ENCODE peak calls at places on chromosomes 11 and 22, in eight cellular contexts. One of them, this sample, is unnamed.

GRCh38 chr11:35083181-35084061 is 55.5 kb upstream of the CD44 start:
- DNase-seq in cardiac muscle cell: no peak
- DNase-seq in brain microvascular endothelial cell: peak; percentile 99
- DNase-seq in IMR-90: peak; percentile 98
- DNase-seq in RWPE2: no peak
- DNase-seq in upper lobe of right lung: peak; percentile 70
- DNase-seq in AG04450: peak; percentile 88
- DNase-seq in CD8-positive, alpha-beta T cell: peak; percentile 69
- DNase-seq in this sample: peak; percentile 87

GRCh38 chr11:86174101-86175046 is 70.2 kb upstream of the EED start:
- DNase-seq in cardiac muscle cell: peak; percentile 36
- DNase-seq in brain microvascular endothelial cell: peak; percentile 96
- DNase-seq in IMR-90: peak; percentile 99
- DNase-seq in RWPE2: peak; percentile 93
- DNase-seq in upper lobe of right lung: no peak
- DNase-seq in AG04450: peak; percentile 92
- DNase-seq in CD8-positive, alpha-beta T cell: no peak
- DNase-seq in this sample: peak; percentile 87

GRCh38 chr11:118953265-118953664 is 2.8 kb upstream of the UPK2 start:
- DNase-seq in cardiac muscle cell: no peak
- DNase-seq in brain microvascular endothelial cell: peak; percentile 23
- DNase-seq in IMR-90: peak; percentile 18
- DNase-seq in RWPE2: no peak
- DNase-seq in upper lobe of right lung: no peak
- DNase-seq in AG04450: no peak
- DNase-seq in CD8-positive, alpha-beta T cell: no peak
- DNase-seq in this sample: no peak

GRCh38 chr11:44727373-44728084 is 767 bp downstream of the TSPAN18 start:
- DNase-seq in cardiac muscle cell: peak; percentile 93
- DNase-seq in brain microvascular endothelial cell: peak; percentile 39
- DNase-seq in IMR-90: peak; percentile 65
- DNase-seq in RWPE2: no peak
- DNase-seq in upper lobe of right lung: peak; percentile 87
- DNase-seq in AG04450: peak; percentile 26
- DNase-seq in CD8-positive, alpha-beta T cell: peak; percentile 74
- DNase-seq in this sample: peak; percentile 60

GRCh38 chr22:50506611-50507420 is 686 bp downstream of the LMF2 start:
- DNase-seq in cardiac muscle cell: no peak
- DNase-seq in brain microvascular endothelial cell: no peak
- DNase-seq in IMR-90: no peak
- DNase-seq in RWPE2: no peak
- DNase-seq in upper lobe of right lung: no peak
- DNase-seq in AG04450: no peak
- DNase-seq in CD8-positive, alpha-beta T cell: no peak
- DNase-seq in this sample: no peak

GRCh38 chr22:46428602-46429326 is 93.2 kb downstream of the TRMU start:
- DNase-seq in cardiac muscle cell: no peak
- DNase-seq in brain microvascular endothelial cell: no peak
- DNase-seq in IMR-90: no peak
- DNase-seq in RWPE2: no peak
- DNase-seq in upper lobe of right lung: no peak
- DNase-seq in AG04450: no peak
- DNase-seq in CD8-positive, alpha-beta T cell: no peak
- DNase-seq in this sample: no peak

GRCh38 chr11:32472226-32472625 is 36.9 kb upstream of the WT1 start:
- DNase-seq in cardiac muscle cell: no peak
- DNase-seq in brain microvascular endothelial cell: no peak
- DNase-seq in IMR-90: no peak
- DNase-seq in RWPE2: no peak
- DNase-seq in upper lobe of right lung: no peak
- DNase-seq in AG04450: no peak
- DNase-seq in CD8-positive, alpha-beta T cell: no peak
- DNase-seq in this sample: no peak

GRCh38 chr11:122656073-122656630 is 630 bp downstream of the UBASH3B start:
- DNase-seq in cardiac muscle cell: peak; percentile 74
- DNase-seq in brain microvascular endothelial cell: no peak
- DNase-seq in IMR-90: peak; percentile 66
- DNase-seq in RWPE2: peak; percentile 61
- DNase-seq in upper lobe of right lung: peak; percentile 82
- DNase-seq in AG04450: no peak
- DNase-seq in CD8-positive, alpha-beta T cell: peak; percentile 49
- DNase-seq in this sample: peak; percentile 29

GRCh38 chr11:68116126-68116525 is 5.1 kb downstream of the CHKA start:
- DNase-seq in cardiac muscle cell: no peak
- DNase-seq in brain microvascular endothelial cell: no peak
- DNase-seq in IMR-90: no peak
- DNase-seq in RWPE2: no peak
- DNase-seq in upper lobe of right lung: no peak
- DNase-seq in AG04450: no peak
- DNase-seq in CD8-positive, alpha-beta T cell: no peak
- DNase-seq in this sample: no peak

GRCh38 chr11:77046060-77046501 is 11.9 kb downstream of the B3GNT6 start:
- DNase-seq in cardiac muscle cell: peak; percentile 63
- DNase-seq in brain microvascular endothelial cell: no peak
- DNase-seq in IMR-90: no peak
- DNase-seq in RWPE2: no peak
- DNase-seq in upper lobe of right lung: peak; percentile 79
- DNase-seq in AG04450: no peak
- DNase-seq in CD8-positive, alpha-beta T cell: peak; percentile 52
- DNase-seq in this sample: peak; percentile 42

GRCh38 chr11:106708348-106708747 is 309.9 kb downstream of the GUCY1A2 start:
- DNase-seq in cardiac muscle cell: no peak
- DNase-seq in brain microvascular endothelial cell: no peak
- DNase-seq in IMR-90: no peak
- DNase-seq in RWPE2: no peak
- DNase-seq in upper lobe of right lung: no peak
- DNase-seq in AG04450: no peak
- DNase-seq in CD8-positive, alpha-beta T cell: no peak
- DNase-seq in this sample: no peak

GRCh38 chr22:49095366-49095765 is 732.3 kb downstream of the BRD1 start:
- DNase-seq in cardiac muscle cell: no peak
- DNase-seq in brain microvascular endothelial cell: no peak
- DNase-seq in IMR-90: no peak
- DNase-seq in RWPE2: no peak
- DNase-seq in upper lobe of right lung: no peak
- DNase-seq in AG04450: no peak
- DNase-seq in CD8-positive, alpha-beta T cell: no peak
- DNase-seq in this sample: no peak

GRCh38 chr11:66429983-66430602 is 8.6 kb downstream of the MRPL11 start:
- DNase-seq in cardiac muscle cell: peak; percentile 94
- DNase-seq in brain microvascular endothelial cell: peak; percentile 55
- DNase-seq in IMR-90: peak; percentile 67
- DNase-seq in RWPE2: no peak
- DNase-seq in upper lobe of right lung: peak; percentile 81
- DNase-seq in AG04450: peak; percentile 41
- DNase-seq in CD8-positive, alpha-beta T cell: peak; percentile 77
- DNase-seq in this sample: peak; percentile 75

GRCh38 chr11:57237204-57237681 is at the start of gene APLNR:
- DNase-seq in cardiac muscle cell: peak; percentile 52
- DNase-seq in brain microvascular endothelial cell: no peak
- DNase-seq in IMR-90: no peak
- DNase-seq in RWPE2: no peak
- DNase-seq in upper lobe of right lung: no peak
- DNase-seq in AG04450: no peak
- DNase-seq in CD8-positive, alpha-beta T cell: no peak
- DNase-seq in this sample: no peak

GRCh38 chr11:10727259-10727851 is 23.7 kb upstream of the CTR9 start:
- DNase-seq in cardiac muscle cell: no peak
- DNase-seq in brain microvascular endothelial cell: no peak
- DNase-seq in IMR-90: peak; percentile 77
- DNase-seq in RWPE2: no peak
- DNase-seq in upper lobe of right lung: no peak
- DNase-seq in AG04450: peak; percentile 39
- DNase-seq in CD8-positive, alpha-beta T cell: no peak
- DNase-seq in this sample: no peak

GRCh38 chr11:114131366-114131963 is 72.0 kb downstream of the ZBTB16 start:
- DNase-seq in cardiac muscle cell: no peak
- DNase-seq in brain microvascular endothelial cell: no peak
- DNase-seq in IMR-90: no peak
- DNase-seq in RWPE2: no peak
- DNase-seq in upper lobe of right lung: no peak
- DNase-seq in AG04450: no peak
- DNase-seq in CD8-positive, alpha-beta T cell: no peak
- DNase-seq in this sample: no peak

GRCh38 chr11:112024178-112024777 is 930 bp upstream of the DLAT start:
- DNase-seq in cardiac muscle cell: no peak
- DNase-seq in brain microvascular endothelial cell: no peak
- DNase-seq in IMR-90: no peak
- DNase-seq in RWPE2: no peak
- DNase-seq in upper lobe of right lung: no peak
- DNase-seq in AG04450: no peak
- DNase-seq in CD8-positive, alpha-beta T cell: peak; percentile 12
- DNase-seq in this sample: no peak

GRCh38 chr11:44315947-44316387 is 6.0 kb upstream of the ALX4 start:
- DNase-seq in cardiac muscle cell: peak; percentile 58
- DNase-seq in brain microvascular endothelial cell: peak; percentile 10
- DNase-seq in IMR-90: peak; percentile 22
- DNase-seq in RWPE2: no peak
- DNase-seq in upper lobe of right lung: peak; percentile 58
- DNase-seq in AG04450: no peak
- DNase-seq in CD8-positive, alpha-beta T cell: no peak
- DNase-seq in this sample: peak; percentile 62

GRCh38 chr11:125402436-125402835 is 93.6 kb downstream of the FEZ1 start:
- DNase-seq in cardiac muscle cell: no peak
- DNase-seq in brain microvascular endothelial cell: peak; percentile 38
- DNase-seq in IMR-90: peak; percentile 73
- DNase-seq in RWPE2: no peak
- DNase-seq in upper lobe of right lung: no peak
- DNase-seq in AG04450: no peak
- DNase-seq in CD8-positive, alpha-beta T cell: no peak
- DNase-seq in this sample: no peak

GRCh38 chr22:30610299-30610698 is 3.3 kb downstream of the TCN2 start:
- DNase-seq in cardiac muscle cell: no peak
- DNase-seq in brain microvascular endothelial cell: no peak
- DNase-seq in IMR-90: no peak
- DNase-seq in RWPE2: no peak
- DNase-seq in upper lobe of right lung: peak; percentile 78
- DNase-seq in AG04450: no peak
- DNase-seq in CD8-positive, alpha-beta T cell: no peak
- DNase-seq in this sample: no peak
- H3K4me3 ChIP-seq in cardiac muscle cell: no peak overlapping the region
- H3K4me3 ChIP-seq in brain microvascular endothelial cell: no peak overlapping the region
- H3K4me3 ChIP-seq in IMR-90: no peak overlapping the region
- H3K4me3 ChIP-seq in RWPE2: no peak overlapping the region
- H3K4me3 ChIP-seq in upper lobe of right lung: no peak overlapping the region
- H3K4me3 ChIP-seq in AG04450: no peak overlapping the region
- H3K4me3 ChIP-seq in CD8-positive, alpha-beta T cell: no peak overlapping the region
- H3K4me3 ChIP-seq in this sample: no peak overlapping the region

DNA sequence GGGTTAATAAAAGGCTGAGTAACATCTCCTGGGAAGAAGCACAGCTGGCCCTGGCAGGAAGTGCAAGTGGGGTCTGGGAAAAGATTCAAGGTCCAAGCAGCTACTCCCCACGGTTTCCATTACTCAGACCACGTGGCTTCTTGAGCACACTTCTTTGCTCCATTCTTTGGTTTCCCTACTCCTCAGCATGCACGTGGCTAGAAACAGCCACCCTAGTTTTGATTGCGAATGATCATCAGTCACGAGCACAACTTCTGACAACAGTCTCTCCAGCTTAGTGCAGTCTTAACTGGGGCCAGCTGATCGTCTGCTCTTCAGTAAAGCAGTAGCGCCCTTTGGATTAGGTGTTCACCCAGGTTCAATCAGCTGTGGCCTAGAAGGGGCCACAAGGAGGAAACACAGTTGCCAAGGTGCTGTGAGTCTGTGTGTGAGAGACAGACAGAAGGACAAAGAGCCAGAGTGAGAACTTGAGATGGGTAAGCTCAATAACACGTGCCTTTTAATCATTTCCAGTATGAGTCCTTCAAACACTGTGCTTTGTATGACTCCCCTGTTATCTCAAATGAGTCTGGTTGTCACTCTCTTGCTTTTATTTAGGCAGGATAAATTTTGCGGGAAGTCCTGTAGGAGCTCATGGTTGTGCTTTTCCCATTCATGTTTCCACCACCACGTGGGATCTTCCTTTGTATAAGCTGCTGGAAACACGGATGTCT is 956 bp upstream of the PARVA start:
- DNase-seq in cardiac muscle cell: no peak
- DNase-seq in brain microvascular endothelial cell: peak; percentile 43
- DNase-seq in IMR-90: peak; percentile 91
- DNase-seq in RWPE2: no peak
- DNase-seq in upper lobe of right lung: no peak
- DNase-seq in AG04450: peak; percentile 70
- DNase-seq in CD8-positive, alpha-beta T cell: no peak
- DNase-seq in this sample: peak; percentile 13
- H3K4me3 ChIP-seq in cardiac muscle cell: peak overlapping the region; percentile 83
- H3K4me3 ChIP-seq in brain microvascular endothelial cell: no peak overlapping the region
- H3K4me3 ChIP-seq in IMR-90: no peak overlapping the region
- H3K4me3 ChIP-seq in RWPE2: no peak overlapping the region
- H3K4me3 ChIP-seq in upper lobe of right lung: no peak overlapping the region
- H3K4me3 ChIP-seq in AG04450: no peak overlapping the region
- H3K4me3 ChIP-seq in CD8-positive, alpha-beta T cell: no peak overlapping the region
- H3K4me3 ChIP-seq in this sample: no peak overlapping the region

GRCh38 chr11:2209900-2210321 is 38.3 kb upstream of the TH start:
- DNase-seq in cardiac muscle cell: no peak
- DNase-seq in brain microvascular endothelial cell: no peak
- DNase-seq in IMR-90: no peak
- DNase-seq in RWPE2: peak; percentile 52
- DNase-seq in upper lobe of right lung: peak; percentile 41
- DNase-seq in AG04450: no peak
- DNase-seq in CD8-positive, alpha-beta T cell: no peak
- DNase-seq in this sample: no peak
- H3K4me3 ChIP-seq in cardiac muscle cell: no peak overlapping the region
- H3K4me3 ChIP-seq in brain microvascular endothelial cell: no peak overlapping the region
- H3K4me3 ChIP-seq in IMR-90: no peak overlapping the region
- H3K4me3 ChIP-seq in RWPE2: no peak overlapping the region
- H3K4me3 ChIP-seq in upper lobe of right lung: no peak overlapping the region
- H3K4me3 ChIP-seq in AG04450: no peak overlapping the region
- H3K4me3 ChIP-seq in CD8-positive, alpha-beta T cell: no peak overlapping the region
- H3K4me3 ChIP-seq in this sample: no peak overlapping the region

GRCh38 chr22:23154461-23154860 is 9.2 kb downstream of the RAB36 start:
- DNase-seq in cardiac muscle cell: no peak
- DNase-seq in brain microvascular endothelial cell: no peak
- DNase-seq in IMR-90: no peak
- DNase-seq in RWPE2: no peak
- DNase-seq in upper lobe of right lung: no peak
- DNase-seq in AG04450: no peak
- DNase-seq in CD8-positive, alpha-beta T cell: no peak
- DNase-seq in this sample: no peak

GRCh38 chr22:23151827-23152226 is 6.5 kb downstream of the RAB36 start:
- DNase-seq in cardiac muscle cell: no peak
- DNase-seq in brain microvascular endothelial cell: no peak
- DNase-seq in IMR-90: no peak
- DNase-seq in RWPE2: no peak
- DNase-seq in upper lobe of right lung: no peak
- DNase-seq in AG04450: no peak
- DNase-seq in CD8-positive, alpha-beta T cell: no peak
- DNase-seq in this sample: no peak

GRCh38 chr22:23150762-23151161 is 5.5 kb downstream of the RAB36 start:
- DNase-seq in cardiac muscle cell: no peak
- DNase-seq in brain microvascular endothelial cell: no peak
- DNase-seq in IMR-90: no peak
- DNase-seq in RWPE2: no peak
- DNase-seq in upper lobe of right lung: no peak
- DNase-seq in AG04450: no peak
- DNase-seq in CD8-positive, alpha-beta T cell: no peak
- DNase-seq in this sample: no peak

GRCh38 chr22:23153994-23154393 is 8.7 kb downstream of the RAB36 start:
- DNase-seq in cardiac muscle cell: no peak
- DNase-seq in brain microvascular endothelial cell: no peak
- DNase-seq in IMR-90: no peak
- DNase-seq in RWPE2: no peak
- DNase-seq in upper lobe of right lung: no peak
- DNase-seq in AG04450: no peak
- DNase-seq in CD8-positive, alpha-beta T cell: no peak
- DNase-seq in this sample: no peak

GRCh38 chr22:23152238-23153114 is 7.2 kb downstream of the RAB36 start:
- DNase-seq in cardiac muscle cell: no peak
- DNase-seq in brain microvascular endothelial cell: no peak
- DNase-seq in IMR-90: no peak
- DNase-seq in RWPE2: no peak
- DNase-seq in upper lobe of right lung: no peak
- DNase-seq in AG04450: no peak
- DNase-seq in CD8-positive, alpha-beta T cell: no peak
- DNase-seq in this sample: no peak
- H3K4me3 ChIP-seq in cardiac muscle cell: no peak overlapping the region
- H3K4me3 ChIP-seq in brain microvascular endothelial cell: no peak overlapping the region
- H3K4me3 ChIP-seq in IMR-90: no peak overlapping the region
- H3K4me3 ChIP-seq in RWPE2: no peak overlapping the region
- H3K4me3 ChIP-seq in upper lobe of right lung: no peak overlapping the region
- H3K4me3 ChIP-seq in AG04450: no peak overlapping the region
- H3K4me3 ChIP-seq in CD8-positive, alpha-beta T cell: peak overlapping the region; percentile 19
- H3K4me3 ChIP-seq in this sample: no peak overlapping the region